ENCODE peak calls at places on chromosomes 5 and 9, in seven cellular contexts. D, O, G, C, V, H and F are unnamed samples.

GRCh38 chr5:126354012-126354856 is 69.0 kb upstream of the GRAMD2B start:
- DNase-seq in C (peak), V (peak), D (peak), O (no peak), H (no peak), G (peak), F (no peak)

GRCh38 chr9:69136781-69137180 is 37.3 kb upstream of the TJP2 start:
- DNase-seq in H (no peak), O (no peak), V (no peak), G (no peak), C (no peak), D (no peak), F (no peak)

GRCh38 chr5:16886366-16886736 is 49.7 kb downstream of the MYO10 start:
- DNase-seq in D (no peak), H (no peak), O (no peak), G (no peak), V (no peak), C (peak), F (no peak)

GRCh38 chr9:18629136-18629535 is 155.2 kb downstream of the ADAMTSL1 start:
- DNase-seq in D (no peak), O (no peak), V (no peak), C (no peak), G (no peak), H (no peak), F (no peak)

GRCh38 chr9:135662758-135663450 is at the start of gene LCN9:
- DNase-seq in H (no peak), C (peak), G (no peak), V (no peak), O (no peak), D (peak), F (no peak)

GRCh38 chr5:150525781-150526180 is 17.9 kb downstream of the NDST1 start:
- DNase-seq in D (no peak), G (peak), C (no peak), O (no peak), H (no peak), V (no peak), F (no peak)

GRCh38 chr9:88403340-88403739 is 15.1 kb downstream of the SPIN1 start:
- DNase-seq in G (no peak), V (no peak), D (no peak), O (no peak), C (no peak), H (no peak), F (no peak)

GRCh38 chr5:151079838-151080619 is 805 bp downstream of the TNIP1 start:
- DNase-seq in D (peak), V (no peak), O (no peak), C (peak), H (no peak), G (no peak), F (no peak)

GRCh38 chr9:136950656-136951030 is 1.4 kb upstream of the LCN12 start:
- DNase-seq in G (no peak), O (no peak), V (no peak), D (peak), H (no peak), C (no peak), F (no peak)

GRCh38 chr5:72857396-72857795 is 40.9 kb downstream of the TNPO1 start:
- DNase-seq in D (no peak), O (no peak), C (no peak), H (no peak), G (no peak), V (no peak), F (no peak)

GRCh38 chr9:113593682-113594281 is 130.3 kb downstream of the RGS3 start:
- DNase-seq in C (peak), D (peak), H (peak), G (peak), V (peak), O (peak), F (peak)

GRCh38 chr9:130017035-130017909 is 25.7 kb downstream of the FNBP1 start:
- DNase-seq in D (no peak), H (no peak), O (no peak), C (no peak), V (no peak), G (no peak), F (no peak)